ENCODE peak calls at places on chromosomes 16 and 17, in five cellular contexts. One of them, this sample, is unnamed.

GRCh38 chr17:69609495-69610315 is 195.2 kb downstream of the MAP2K6 start:
- DNase-seq in HepG2: peak
- DNase-seq in A549: peak
- DNase-seq in GM23338: peak
- DNase-seq in K562: peak
- DNase-seq in this sample: no peak

GRCh38 chr16:89986600-89986999 is 32.7 kb downstream of the DBNDD1 start:
- DNase-seq in A549: no peak
- DNase-seq in GM23338: no peak
- DNase-seq in K562: no peak
- DNase-seq in HepG2: no peak
- DNase-seq in this sample: no peak

GRCh38 chr17:4548721-4549531 is 6.3 kb downstream of the MYBBP1A start:
- DNase-seq in K562: no peak
- DNase-seq in A549: no peak
- DNase-seq in HepG2: no peak
- DNase-seq in GM23338: no peak
- DNase-seq in this sample: no peak

GRCh38 chr17:55454906-55455474 is 33.4 kb upstream of the MMD start:
- DNase-seq in HepG2: peak
- DNase-seq in GM23338: no peak
- DNase-seq in A549: peak
- DNase-seq in K562: no peak
- DNase-seq in this sample: no peak

GRCh38 chr16:85420501-85421337 is 192.4 kb upstream of the GSE1 start:
- DNase-seq in A549: peak
- DNase-seq in GM23338: peak
- DNase-seq in K562: peak
- DNase-seq in HepG2: peak
- DNase-seq in this sample: no peak

GRCh38 chr17:49312722-49313121 is 49.3 kb downstream of the ZNF652 start:
- DNase-seq in A549: no peak
- DNase-seq in GM23338: no peak
- DNase-seq in K562: no peak
- DNase-seq in HepG2: no peak
- DNase-seq in this sample: no peak

GRCh38 chr16:56424791-56425438 is 430 bp downstream of the AMFR start:
- DNase-seq in A549: no peak
- DNase-seq in K562: peak
- DNase-seq in GM23338: peak
- DNase-seq in HepG2: no peak
- DNase-seq in this sample: no peak

GRCh38 chr17:57044976-57045867 is 39.8 kb upstream of the AKAP1 start:
- DNase-seq in HepG2: no peak
- DNase-seq in K562: no peak
- DNase-seq in A549: no peak
- DNase-seq in GM23338: no peak
- DNase-seq in this sample: no peak

GRCh38 chr17:81468111-81468764 is 44.4 kb downstream of the ACTG1 start:
- DNase-seq in K562: no peak
- DNase-seq in A549: no peak
- DNase-seq in GM23338: no peak
- DNase-seq in HepG2: peak
- DNase-seq in this sample: no peak

GRCh38 chr16:87607223-87607622 is 4.9 kb downstream of the JPH3 start:
- DNase-seq in HepG2: no peak
- DNase-seq in K562: no peak
- DNase-seq in A549: no peak
- DNase-seq in GM23338: no peak
- DNase-seq in this sample: no peak

GRCh38 chr16:57685633-57686032 is 9.0 kb upstream of the DRC7 start:
- DNase-seq in K562: no peak
- DNase-seq in A549: no peak
- DNase-seq in HepG2: no peak
- DNase-seq in GM23338: no peak
- DNase-seq in this sample: no peak

GRCh38 chr17:42387663-42388380 is 420 bp downstream of the STAT3 start:
- DNase-seq in GM23338: peak
- DNase-seq in K562: peak
- DNase-seq in HepG2: no peak
- DNase-seq in A549: no peak
- DNase-seq in this sample: no peak

GRCh38 chr16:30747331-30747730 is 894 bp upstream of the PHKG2 start:
- DNase-seq in GM23338: no peak
- DNase-seq in HepG2: no peak
- DNase-seq in A549: no peak
- DNase-seq in K562: no peak
- DNase-seq in this sample: no peak

GRCh38 chr17:75370288-75370687 is 35.2 kb downstream of the GRB2 start:
- DNase-seq in HepG2: no peak
- DNase-seq in A549: no peak
- DNase-seq in GM23338: no peak
- DNase-seq in K562: no peak
- DNase-seq in this sample: no peak

GRCh38 chr16:67207857-67208524 is 9.1 kb downstream of the ELMO3 start:
- DNase-seq in HepG2: no peak
- DNase-seq in GM23338: no peak
- DNase-seq in K562: peak
- DNase-seq in A549: peak
- DNase-seq in this sample: no peak

GRCh38 chr17:43398724-43399595 is at the start of gene ARL4D:
- DNase-seq in GM23338: peak
- DNase-seq in A549: peak
- DNase-seq in K562: peak
- DNase-seq in HepG2: peak
- DNase-seq in this sample: no peak

GRCh38 chr16:11668590-11669379 is 530 bp downstream of the SNN start:
- DNase-seq in GM23338: peak
- DNase-seq in HepG2: no peak
- DNase-seq in A549: no peak
- DNase-seq in K562: no peak
- DNase-seq in this sample: no peak

GRCh38 chr17:50240876-50241275 is 33.4 kb upstream of the TMEM92 start:
- DNase-seq in HepG2: no peak
- DNase-seq in K562: no peak
- DNase-seq in GM23338: no peak
- DNase-seq in A549: no peak
- DNase-seq in this sample: no peak

GRCh38 chr16:11121083-11121482 is 134.9 kb downstream of the SOCS1 start:
- DNase-seq in A549: no peak
- DNase-seq in GM23338: no peak
- DNase-seq in K562: no peak
- DNase-seq in HepG2: no peak
- DNase-seq in this sample: no peak

GRCh38 chr17:21029032-21029431 is 13.8 kb downstream of the USP22 start:
- DNase-seq in GM23338: no peak
- DNase-seq in K562: no peak
- DNase-seq in HepG2: no peak
- DNase-seq in A549: peak
- DNase-seq in this sample: no peak

GRCh38 chr16:69741951-69742904 is 12.5 kb downstream of the NOB1 start:
- DNase-seq in A549: peak
- DNase-seq in HepG2: no peak
- DNase-seq in K562: no peak
- DNase-seq in GM23338: no peak
- DNase-seq in this sample: no peak

GRCh38 chr16:54062361-54063346 is 223.9 kb downstream of the IRX3 start:
- DNase-seq in HepG2: no peak
- DNase-seq in GM23338: peak
- DNase-seq in K562: no peak
- DNase-seq in A549: no peak
- DNase-seq in this sample: no peak

GRCh38 chr17:77999413-78000173 is 41.1 kb downstream of the TNRC6C start:
- DNase-seq in GM23338: no peak
- DNase-seq in HepG2: peak
- DNase-seq in A549: no peak
- DNase-seq in K562: no peak
- DNase-seq in this sample: no peak

GRCh38 chr17:43068570-43069367 is 43.7 kb downstream of the RND2 start:
- DNase-seq in K562: no peak
- DNase-seq in A549: peak
- DNase-seq in GM23338: no peak
- DNase-seq in HepG2: peak
- DNase-seq in this sample: no peak

GRCh38 chr17:66273391-66273722 is 29.1 kb upstream of the PRKCA start:
- DNase-seq in A549: no peak
- DNase-seq in HepG2: no peak
- DNase-seq in GM23338: no peak
- DNase-seq in K562: no peak
- DNase-seq in this sample: no peak

GRCh38 chr17:66275651-66276050 is 26.8 kb upstream of the PRKCA start:
- DNase-seq in A549: peak
- DNase-seq in K562: no peak
- DNase-seq in GM23338: no peak
- DNase-seq in HepG2: peak
- DNase-seq in this sample: no peak

GRCh38 chr17:66272699-66273390 is 29.6 kb upstream of the PRKCA start:
- DNase-seq in GM23338: no peak
- DNase-seq in HepG2: no peak
- DNase-seq in K562: peak
- DNase-seq in A549: peak
- DNase-seq in this sample: no peak

GRCh38 chr17:66271512-66271911 is 30.9 kb upstream of the PRKCA start:
- DNase-seq in K562: no peak
- DNase-seq in A549: no peak
- DNase-seq in HepG2: no peak
- DNase-seq in GM23338: no peak
- DNase-seq in this sample: no peak

DNA sequence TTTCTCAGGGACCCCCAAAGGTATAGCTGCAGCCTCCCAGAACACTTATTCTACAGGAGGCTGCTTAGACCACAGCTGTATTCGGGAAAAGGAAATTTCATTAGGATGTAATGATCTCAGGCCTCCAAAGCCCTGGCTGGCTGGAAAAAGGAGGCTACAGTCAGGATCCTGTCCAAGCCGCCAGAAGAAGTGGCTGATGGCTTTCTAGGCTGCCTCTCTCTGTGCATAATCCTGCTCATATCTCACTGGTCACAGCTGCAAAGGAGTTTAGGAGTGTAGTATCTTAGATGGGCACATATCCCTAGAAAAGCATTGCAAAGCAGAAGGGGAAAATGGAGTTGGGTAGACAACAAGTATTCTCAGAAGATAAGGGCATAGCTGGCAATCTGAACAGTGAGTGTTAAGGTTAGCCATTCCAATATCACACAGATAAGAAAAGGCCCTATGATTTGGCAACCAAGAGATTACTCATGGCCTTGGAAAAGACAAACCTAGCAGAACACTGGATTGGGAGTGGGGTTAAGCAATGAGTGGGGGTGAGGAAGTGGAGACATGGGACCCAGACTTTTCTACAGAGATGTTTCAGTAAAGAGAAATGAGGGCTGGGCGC is 26.0 kb upstream of the PRKCA start:
- DNase-seq in GM23338: no peak
- DNase-seq in HepG2: peak
- DNase-seq in A549: peak
- DNase-seq in K562: no peak
- DNase-seq in this sample: no peak
- TF ChIP-seq JUNB in GM23338: no peak
- TF ChIP-seq JUNB in HepG2: no peak
- TF ChIP-seq JUNB in A549: peak
- TF ChIP-seq JUNB in K562: no peak
- TF ChIP-seq JUNB in this sample: no peak

DNA sequence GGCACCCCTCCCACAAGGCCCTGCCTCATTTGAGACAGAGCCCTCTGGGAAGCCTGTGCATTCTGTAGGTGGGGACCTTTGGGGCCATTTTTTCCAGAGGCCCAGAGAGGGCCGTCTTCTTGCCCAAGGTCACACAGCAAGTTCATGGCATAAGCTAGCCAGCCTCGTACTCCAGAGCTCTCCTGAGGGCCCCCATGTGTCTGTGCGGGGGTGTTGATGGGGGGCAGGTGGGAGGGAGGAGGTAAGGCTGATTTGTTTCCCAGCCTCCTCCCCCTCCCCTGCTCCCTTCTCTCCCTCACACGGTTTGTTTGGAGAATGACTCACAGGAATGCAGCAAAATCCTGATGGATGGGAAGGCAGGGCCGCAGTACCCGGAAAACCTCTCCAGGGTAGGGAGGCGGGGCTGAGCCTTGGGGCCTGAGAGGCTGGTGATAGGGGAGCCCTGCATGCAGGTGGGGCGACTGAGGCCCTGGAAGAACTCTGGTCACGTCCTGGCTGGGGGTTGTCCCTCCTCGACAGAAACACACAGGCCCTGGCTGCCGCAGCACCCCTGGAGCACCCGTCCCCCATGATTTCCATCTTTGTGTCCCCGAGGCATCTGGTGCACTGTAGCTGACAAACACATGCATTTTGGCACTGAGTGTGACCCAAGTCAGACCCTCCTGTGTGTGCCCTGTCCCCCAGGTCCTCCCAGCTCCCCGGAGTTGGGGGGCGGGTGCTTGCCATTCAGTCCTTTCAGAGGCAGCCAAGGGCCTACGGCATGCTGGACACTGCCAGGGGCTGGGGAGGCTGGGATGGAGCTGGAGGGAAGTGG is 29.7 kb downstream of the RAI1 start:
- DNase-seq in A549: peak
- DNase-seq in GM23338: peak
- DNase-seq in K562: no peak
- DNase-seq in HepG2: peak
- DNase-seq in this sample: no peak
- TF ChIP-seq JUNB in A549: peak
- TF ChIP-seq JUNB in GM23338: no peak
- TF ChIP-seq JUNB in K562: no peak
- TF ChIP-seq JUNB in HepG2: peak
- TF ChIP-seq JUNB in this sample: no peak

GRCh38 chr17:59425085-59425901 is 93.8 kb downstream of the YPEL2 start:
- DNase-seq in A549: no peak
- DNase-seq in GM23338: peak
- DNase-seq in HepG2: no peak
- DNase-seq in K562: no peak
- DNase-seq in this sample: no peak
- TF ChIP-seq JUNB in A549: no peak
- TF ChIP-seq JUNB in GM23338: no peak
- TF ChIP-seq JUNB in HepG2: no peak
- TF ChIP-seq JUNB in K562: no peak
- TF ChIP-seq JUNB in this sample: no peak

DNA sequence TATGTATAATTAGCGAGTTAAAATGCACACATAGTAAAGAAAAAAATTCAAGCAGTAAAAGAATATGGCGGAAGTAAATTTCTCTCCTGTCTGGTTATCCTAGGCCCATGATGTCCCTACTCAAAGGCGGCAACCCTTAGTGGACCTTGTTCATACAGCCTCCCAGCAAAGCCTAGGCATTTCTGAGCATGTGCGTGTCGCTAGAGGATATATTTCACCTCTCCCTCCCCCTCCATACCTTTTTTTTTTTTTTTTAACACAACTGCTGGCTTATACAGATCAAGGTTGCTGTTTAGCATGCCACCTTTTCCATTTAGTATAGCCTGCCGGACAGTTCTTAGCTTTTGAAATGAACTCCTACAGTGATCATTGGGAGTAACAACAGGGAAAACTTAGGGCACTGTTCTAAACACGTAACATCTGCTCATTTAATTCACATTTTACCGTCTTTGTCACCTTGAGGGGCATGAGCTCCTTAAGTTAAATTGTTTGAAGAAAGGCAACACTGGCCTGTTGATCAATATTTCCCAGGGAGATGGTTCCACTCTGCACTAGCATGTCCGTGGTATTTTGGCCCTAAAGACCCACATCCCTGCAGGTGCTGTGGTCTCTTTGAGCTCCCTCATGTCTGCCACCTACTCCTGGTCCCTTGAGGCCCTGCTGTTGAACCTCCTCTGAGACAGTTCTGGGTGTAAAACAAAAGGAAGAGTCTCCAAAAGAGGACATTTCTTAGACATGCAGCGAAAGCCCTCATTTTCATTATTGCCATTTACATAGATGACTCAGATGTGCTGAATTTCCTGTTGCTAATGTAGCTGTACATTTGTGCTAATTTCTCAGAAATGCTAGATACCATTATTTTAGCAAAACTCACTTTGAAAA is 4.1 kb upstream of the TNFRSF13B start:
- DNase-seq in HepG2: no peak
- DNase-seq in A549: no peak
- DNase-seq in GM23338: no peak
- DNase-seq in K562: no peak
- DNase-seq in this sample: peak
- TF ChIP-seq JUNB in HepG2: no peak
- TF ChIP-seq JUNB in A549: no peak
- TF ChIP-seq JUNB in GM23338: no peak
- TF ChIP-seq JUNB in K562: no peak
- TF ChIP-seq JUNB in this sample: peak

This sample was measured in GM12878.